ENCODE peak calls at places on chromosomes 4 and X, in five cellular contexts. J, W, Q, Z and G are unnamed samples.

GRCh38 chr4:95545526-95545925 is 3.2 kb downstream of the UNC5C start:
- DNase-seq in J (no peak), W (no peak), Q (no peak), Z (no peak), G (no peak)

GRCh38 chrX:146127617-146128016 is 310.0 kb downstream of the SLITRK2 start:
- DNase-seq in J (no peak), W (no peak), Q (no peak), Z (no peak), G (no peak)

GRCh38 chr4:95549246-95550138 is 719 bp upstream of the UNC5C start:
- DNase-seq in J (peak; percentile 44), W (peak; percentile 82), Q (peak; percentile 76), Z (no peak), G (no peak)

GRCh38 chr4:92825186-92825715 is 521.5 kb downstream of the GRID2 start:
- DNase-seq in J (no peak), W (no peak), Q (no peak), Z (no peak), G (no peak)

GRCh38 chrX:48520455-48520854 is 1.2 kb upstream of the EBP start:
- DNase-seq in J (no peak), W (no peak), Q (no peak), Z (no peak), G (no peak)

GRCh38 chrX:74804574-74804973 is 120.7 kb downstream of the NEXMIF start:
- DNase-seq in J (no peak), W (no peak), Q (no peak), Z (no peak), G (no peak)

GRCh38 chr4:185534850-185535761 is at the start of gene PDLIM3:
- DNase-seq in J (peak; percentile 76), W (no peak), Q (peak; percentile 94), Z (peak; percentile 70), G (peak; percentile 19)

GRCh38 chrX:140762061-140762460 is 52.5 kb downstream of the LINC00632 start:
- DNase-seq in J (peak; percentile 12), W (no peak), Q (no peak), Z (peak; percentile 21), G (no peak)

GRCh38 chr4:92791876-92792490 is 488.2 kb downstream of the GRID2 start:
- DNase-seq in J (no peak), W (no peak), Q (no peak), Z (no peak), G (no peak)

GRCh38 chr4:139728840-139729239 is 63.2 kb downstream of the MGST2 start:
- DNase-seq in J (no peak), W (no peak), Q (no peak), Z (no peak), G (no peak)

GRCh38 chr4:89152972-89153371 is 41.6 kb downstream of the TIGD2 start:
- DNase-seq in J (no peak), W (no peak), Q (no peak), Z (no peak), G (no peak)

GRCh38 chrX:81259008-81259713 is 57.3 kb downstream of the SH3BGRL start:
- DNase-seq in J (peak; percentile 17), W (no peak), Q (no peak), Z (no peak), G (no peak)

GRCh38 chr4:26263165-26263564 is 57.6 kb upstream of the RBPJ start:
- DNase-seq in J (no peak), W (no peak), Q (no peak), Z (peak; percentile 81), G (no peak)

GRCh38 chr4:112847781-112848180 is 201.7 kb upstream of the ANK2 start:
- DNase-seq in J (no peak), W (no peak), Q (no peak), Z (no peak), G (no peak)

GRCh38 chrX:44621088-44621487 is 78.4 kb upstream of the FUNDC1 start:
- DNase-seq in J (no peak), W (no peak), Q (no peak), Z (no peak), G (no peak)

GRCh38 chr4:138897818-138898226 is 117.8 kb upstream of the NOCT start:
- DNase-seq in J (peak; percentile 76), W (no peak), Q (no peak), Z (peak; percentile 29), G (no peak)

GRCh38 chrX:63471004-63471403 is 119.9 kb upstream of the SPIN4 start:
- DNase-seq in J (no peak), W (no peak), Q (no peak), Z (no peak), G (no peak)

GRCh38 chrX:120310861-120311631 is at the start of gene TMEM255A:
- DNase-seq in J (no peak), W (no peak), Q (no peak), Z (no peak), G (no peak)

GRCh38 chr4:188660796-188661195 is 521.6 kb downstream of the TRIML1 start:
- DNase-seq in J (no peak), W (no peak), Q (no peak), Z (no peak), G (no peak)

GRCh38 chr4:1673671-1674070 is 10.4 kb downstream of the FAM53A start:
- DNase-seq in J (no peak), W (no peak), Q (no peak), Z (no peak), G (no peak)

GRCh38 chr4:39255266-39255665 is 72.9 kb downstream of the WDR19 start:
- DNase-seq in J (peak; percentile 86), W (no peak), Q (no peak), Z (peak; percentile 16), G (no peak)

GRCh38 chrX:14916017-14916674 is 42.9 kb downstream of the MOSPD2 start:
- DNase-seq in J (peak; percentile 56), W (no peak), Q (no peak), Z (no peak), G (no peak)

GRCh38 chrX:19683817-19684216 is 168.5 kb upstream of the MAP3K15 start:
- DNase-seq in J (no peak), W (no peak), Q (no peak), Z (no peak), G (no peak)

GRCh38 chr4:17166954-17167353 is 268.5 kb upstream of the LDB2 start:
- DNase-seq in J (no peak), W (no peak), Q (no peak), Z (no peak), G (peak; percentile 2)

GRCh38 chr4:1379351-1379781 is 26.9 kb downstream of the NKX1-1 start:
- DNase-seq in J (no peak), W (no peak), Q (no peak), Z (no peak), G (no peak)

GRCh38 chr4:94798808-94799207 is 41.1 kb downstream of the BMPR1B start:
- DNase-seq in J (no peak), W (no peak), Q (no peak), Z (no peak), G (no peak)

GRCh38 chr4:32216502-32216901 is 1496.3 kb downstream of the PCDH7 start:
- DNase-seq in J (no peak), W (no peak), Q (no peak), Z (no peak), G (no peak)

GRCh38 chrX:22141061-22141460 is 108.9 kb downstream of the PHEX start:
- DNase-seq in J (no peak), W (no peak), Q (no peak), Z (no peak), G (no peak)

GRCh38 chr4:170025523-170026252 is 507 bp downstream of the MFAP3L start:
- DNase-seq in J (no peak), W (no peak), Q (peak; percentile 61), Z (no peak), G (no peak)

GRCh38 chrX:27597506-27597905 is 7.4 kb downstream of the DCAF8L2 start:
- DNase-seq in J (no peak), W (no peak), Q (no peak), Z (no peak), G (no peak)

GRCh38 chr4:183873389-183874185 is 31.5 kb upstream of the STOX2 start:
- DNase-seq in J (no peak), W (no peak), Q (no peak), Z (no peak), G (no peak)

GRCh38 chr4:153153339-153153851 is 50.8 kb upstream of the TRIM2 start:
- DNase-seq in J (peak; percentile 83), W (peak; percentile 81), Q (peak; percentile 62), Z (no peak), G (no peak)

GRCh38 chr4:101792056-101792575 is 1.6 kb downstream of the BANK1 start:
- DNase-seq in J (no peak), W (no peak), Q (no peak), Z (no peak), G (no peak)

DNA sequence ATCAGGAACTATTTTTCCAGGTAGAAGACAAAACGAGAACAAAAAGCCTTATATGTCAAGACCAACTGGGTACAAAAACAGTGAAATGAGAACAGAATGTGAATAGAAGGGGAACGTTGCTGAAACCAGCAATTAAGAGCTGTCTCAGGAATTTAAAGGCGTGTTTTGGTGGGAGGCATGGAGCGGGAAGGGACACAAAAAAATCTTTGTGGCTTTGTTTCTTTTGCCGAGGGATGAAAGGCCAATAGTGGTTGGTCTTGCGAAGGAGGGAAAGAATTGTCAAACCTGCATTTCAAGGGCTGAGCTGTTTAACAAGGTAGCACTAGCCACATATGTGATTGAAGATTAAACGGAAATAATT is 103.8 kb downstream of the USP46 start:
- DNase-seq in J (no peak), W (no peak), Q (no peak), Z (no peak), G (no peak)
- H3K27ac ChIP-seq in J (no peak overlapping the region), W (no peak overlapping the region), Q (no peak overlapping the region), Z (no peak overlapping the region), G (no peak overlapping the region)

DNA sequence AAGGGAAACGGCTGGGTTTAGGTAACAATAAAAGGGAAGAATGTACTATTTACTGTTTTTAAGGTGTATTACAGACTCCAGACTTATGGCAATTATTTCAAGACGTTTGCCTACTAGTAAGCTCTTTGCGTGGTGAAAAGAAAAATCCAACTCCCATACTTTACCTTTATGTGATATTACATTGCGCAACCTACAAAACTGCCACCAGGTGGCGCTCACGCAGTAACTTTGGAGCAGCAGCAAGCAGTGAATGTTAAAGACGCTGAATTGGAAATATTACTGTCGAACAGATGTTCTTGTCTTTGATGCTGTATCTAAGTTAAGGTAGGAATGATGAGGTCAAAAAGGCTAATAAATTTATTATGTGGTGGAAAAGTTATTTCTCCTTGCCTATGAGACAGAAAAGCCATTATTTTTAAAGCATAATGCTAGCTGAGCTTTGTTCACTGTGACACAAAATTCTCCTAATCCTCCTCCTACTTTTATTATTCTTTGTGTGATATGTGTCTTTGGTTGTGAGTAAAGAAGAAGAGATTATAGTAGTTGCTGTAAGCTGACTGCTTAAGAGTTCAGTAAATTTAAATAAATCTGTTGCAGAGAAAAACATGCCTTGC is 1099.9 kb upstream of the TENM3 start:
- DNase-seq in J (peak; percentile 46), W (peak; percentile 86), Q (peak; percentile 84), Z (peak; percentile 46), G (no peak)
- H3K27ac ChIP-seq in J (no peak overlapping the region), W (no peak overlapping the region), Q (no peak overlapping the region), Z (no peak overlapping the region), G (no peak overlapping the region)

GRCh38 chr4:41657561-41657960 is 91.0 kb downstream of the PHOX2B start:
- DNase-seq in J (no peak), W (no peak), Q (no peak), Z (no peak), G (no peak)
- H3K27ac ChIP-seq in J (no peak overlapping the region), W (no peak overlapping the region), Q (no peak overlapping the region), Z (no peak overlapping the region), G (no peak overlapping the region)

DNA sequence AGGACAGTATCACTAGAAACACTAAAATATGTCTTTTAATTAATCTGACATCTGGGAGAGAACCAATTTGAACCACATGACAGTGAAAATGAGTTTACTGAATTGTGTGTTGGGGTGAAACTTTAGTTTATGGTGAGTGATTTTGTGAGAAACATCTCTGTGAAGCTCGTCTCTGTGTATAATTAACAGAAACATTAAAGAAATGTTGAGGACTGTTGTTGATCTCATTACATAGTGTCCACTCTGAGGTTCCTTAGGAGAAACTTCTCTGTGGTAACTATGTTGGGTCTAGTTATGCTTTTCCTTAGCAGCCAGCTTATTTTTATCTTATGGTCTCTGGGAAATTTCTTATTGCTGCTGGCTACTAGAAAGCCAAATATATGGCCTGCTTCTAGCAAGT is 15.8 kb downstream of the FGF2 start:
- DNase-seq in J (no peak), W (no peak), Q (no peak), Z (no peak), G (no peak)
- H3K27ac ChIP-seq in J (no peak overlapping the region), W (peak overlapping the region; percentile 13), Q (no peak overlapping the region), Z (no peak overlapping the region), G (peak overlapping the region; percentile 69)